ENCODE peak calls at places on chromosomes 7 and 10, in four cellular contexts. One of them, this sample, is unnamed.

GRCh38 chr7:155466142-155466813 is 8.3 kb downstream of the EN2 start:
- DNase-seq in GM10248: no peak
- DNase-seq in heart left ventricle: no peak
- DNase-seq in astrocyte of the spinal cord: no peak
- DNase-seq in this sample: no peak

GRCh38 chr7:63117-63480 is 129.3 kb upstream of the FAM20C start:
- DNase-seq in GM10248: no peak
- DNase-seq in heart left ventricle: no peak
- DNase-seq in astrocyte of the spinal cord: no peak
- DNase-seq in this sample: no peak

GRCh38 chr10:32328499-32328898 is 18.5 kb downstream of the EPC1 start:
- DNase-seq in GM10248: no peak
- DNase-seq in heart left ventricle: no peak
- DNase-seq in astrocyte of the spinal cord: no peak
- DNase-seq in this sample: no peak

GRCh38 chr7:133783276-133783675 is 343.9 kb upstream of the LRGUK start:
- DNase-seq in GM10248: no peak
- DNase-seq in heart left ventricle: no peak
- DNase-seq in astrocyte of the spinal cord: no peak
- DNase-seq in this sample: no peak

GRCh38 chr10:48518412-48518811 is 86.5 kb downstream of the ARHGAP22 start:
- DNase-seq in GM10248: no peak
- DNase-seq in heart left ventricle: no peak
- DNase-seq in astrocyte of the spinal cord: no peak
- DNase-seq in this sample: no peak

GRCh38 chr7:155463114-155463811 is 5.3 kb downstream of the EN2 start:
- DNase-seq in GM10248: no peak
- DNase-seq in heart left ventricle: no peak
- DNase-seq in astrocyte of the spinal cord: no peak
- DNase-seq in this sample: no peak

GRCh38 chr7:66859794-66860645 is 61.0 kb upstream of the TMEM248 start:
- DNase-seq in GM10248: no peak
- DNase-seq in heart left ventricle: no peak
- DNase-seq in astrocyte of the spinal cord: no peak
- DNase-seq in this sample: no peak

GRCh38 chr7:142583424-142583823 is 165.8 kb upstream of the PRSS1 start:
- DNase-seq in GM10248: peak
- DNase-seq in heart left ventricle: no peak
- DNase-seq in astrocyte of the spinal cord: peak
- DNase-seq in this sample: peak

GRCh38 chr7:16697507-16698199 is 51.7 kb downstream of the BZW2 start:
- DNase-seq in GM10248: no peak
- DNase-seq in heart left ventricle: no peak
- DNase-seq in astrocyte of the spinal cord: no peak
- DNase-seq in this sample: no peak

GRCh38 chr7:158946329-158946728 is 90.0 kb downstream of the DYNC2I1 start:
- DNase-seq in GM10248: no peak
- DNase-seq in heart left ventricle: no peak
- DNase-seq in astrocyte of the spinal cord: no peak
- DNase-seq in this sample: no peak

GRCh38 chr10:117503170-117503885 is 39.2 kb upstream of the EMX2 start:
- DNase-seq in GM10248: no peak
- DNase-seq in heart left ventricle: no peak
- DNase-seq in astrocyte of the spinal cord: no peak
- DNase-seq in this sample: no peak

GRCh38 chr10:131789516-131789915 is 111.3 kb upstream of the PPP2R2D start:
- DNase-seq in GM10248: no peak
- DNase-seq in heart left ventricle: no peak
- DNase-seq in astrocyte of the spinal cord: no peak
- DNase-seq in this sample: no peak

GRCh38 chr10:31754803-31755624 is 173.6 kb downstream of the ARHGAP12 start:
- DNase-seq in GM10248: no peak
- DNase-seq in heart left ventricle: no peak
- DNase-seq in astrocyte of the spinal cord: peak
- DNase-seq in this sample: no peak

GRCh38 chr10:63901228-63901627 is 380.0 kb downstream of the REEP3 start:
- DNase-seq in GM10248: no peak
- DNase-seq in heart left ventricle: no peak
- DNase-seq in astrocyte of the spinal cord: no peak
- DNase-seq in this sample: no peak

GRCh38 chr10:92419740-92420553 is 129.0 kb downstream of the MARCHF5 start:
- DNase-seq in GM10248: no peak
- DNase-seq in heart left ventricle: peak
- DNase-seq in astrocyte of the spinal cord: peak
- DNase-seq in this sample: no peak

GRCh38 chr10:97542169-97543024 is 30.2 kb upstream of the ANKRD2 start:
- DNase-seq in GM10248: no peak
- DNase-seq in heart left ventricle: peak
- DNase-seq in astrocyte of the spinal cord: peak
- DNase-seq in this sample: peak

GRCh38 chr7:45682358-45682735 is 108.2 kb downstream of the ADCY1 start:
- DNase-seq in GM10248: no peak
- DNase-seq in heart left ventricle: no peak
- DNase-seq in astrocyte of the spinal cord: no peak
- DNase-seq in this sample: no peak

GRCh38 chr10:132972986-132973902 is 30.9 kb upstream of the CFAP46 start:
- DNase-seq in GM10248: no peak
- DNase-seq in heart left ventricle: peak
- DNase-seq in astrocyte of the spinal cord: no peak
- DNase-seq in this sample: no peak

GRCh38 chr7:16447867-16448266 is 17.7 kb downstream of the SOSTDC1 start:
- DNase-seq in GM10248: no peak
- DNase-seq in heart left ventricle: no peak
- DNase-seq in astrocyte of the spinal cord: no peak
- DNase-seq in this sample: no peak

GRCh38 chr10:86348321-86349210 is 18.0 kb downstream of the GRID1 start:
- DNase-seq in GM10248: no peak
- DNase-seq in heart left ventricle: peak
- DNase-seq in astrocyte of the spinal cord: no peak
- DNase-seq in this sample: no peak

GRCh38 chr10:109979215-109979614 is 28.6 kb upstream of the ADD3 start:
- DNase-seq in GM10248: no peak
- DNase-seq in heart left ventricle: no peak
- DNase-seq in astrocyte of the spinal cord: no peak
- DNase-seq in this sample: no peak

GRCh38 chr10:65040796-65041195 is 1519.6 kb downstream of the REEP3 start:
- DNase-seq in GM10248: no peak
- DNase-seq in heart left ventricle: no peak
- DNase-seq in astrocyte of the spinal cord: no peak
- DNase-seq in this sample: no peak

GRCh38 chr10:3468919-3469638 is 296.5 kb upstream of the PITRM1 start:
- DNase-seq in GM10248: no peak
- DNase-seq in heart left ventricle: peak
- DNase-seq in astrocyte of the spinal cord: peak
- DNase-seq in this sample: peak

GRCh38 chr7:35454575-35455385 is 200.9 kb upstream of the TBX20 start:
- DNase-seq in GM10248: no peak
- DNase-seq in heart left ventricle: no peak
- DNase-seq in astrocyte of the spinal cord: no peak
- DNase-seq in this sample: no peak

GRCh38 chr10:48215148-48215982 is 59.1 kb downstream of the FRMPD2 start:
- DNase-seq in GM10248: peak
- DNase-seq in heart left ventricle: no peak
- DNase-seq in astrocyte of the spinal cord: peak
- DNase-seq in this sample: no peak

GRCh38 chr7:139995034-139995915 is 67.5 kb downstream of the PARP12 start:
- DNase-seq in GM10248: no peak
- DNase-seq in heart left ventricle: no peak
- DNase-seq in astrocyte of the spinal cord: peak
- DNase-seq in this sample: peak

GRCh38 chr7:155803418-155804376 is 8.6 kb downstream of the SHH start:
- DNase-seq in GM10248: no peak
- DNase-seq in heart left ventricle: peak
- DNase-seq in astrocyte of the spinal cord: no peak
- DNase-seq in this sample: no peak

GRCh38 chr7:157702311-157703023 is 365.7 kb downstream of the DNAJB6 start:
- DNase-seq in GM10248: no peak
- DNase-seq in heart left ventricle: no peak
- DNase-seq in astrocyte of the spinal cord: no peak
- DNase-seq in this sample: no peak

GRCh38 chr10:29244978-29245377 is 43.9 kb upstream of the LYZL1 start:
- DNase-seq in GM10248: no peak
- DNase-seq in heart left ventricle: no peak
- DNase-seq in astrocyte of the spinal cord: no peak
- DNase-seq in this sample: no peak

GRCh38 chr10:29243061-29243460 is 45.8 kb upstream of the LYZL1 start:
- DNase-seq in GM10248: no peak
- DNase-seq in heart left ventricle: no peak
- DNase-seq in astrocyte of the spinal cord: no peak
- DNase-seq in this sample: no peak

GRCh38 chr10:29245476-29245875 is 43.4 kb upstream of the LYZL1 start:
- DNase-seq in GM10248: no peak
- DNase-seq in heart left ventricle: no peak
- DNase-seq in astrocyte of the spinal cord: no peak
- DNase-seq in this sample: no peak

GRCh38 chr10:29241925-29242324 is 46.9 kb upstream of the LYZL1 start:
- DNase-seq in GM10248: no peak
- DNase-seq in heart left ventricle: no peak
- DNase-seq in astrocyte of the spinal cord: no peak
- DNase-seq in this sample: no peak

DNA sequence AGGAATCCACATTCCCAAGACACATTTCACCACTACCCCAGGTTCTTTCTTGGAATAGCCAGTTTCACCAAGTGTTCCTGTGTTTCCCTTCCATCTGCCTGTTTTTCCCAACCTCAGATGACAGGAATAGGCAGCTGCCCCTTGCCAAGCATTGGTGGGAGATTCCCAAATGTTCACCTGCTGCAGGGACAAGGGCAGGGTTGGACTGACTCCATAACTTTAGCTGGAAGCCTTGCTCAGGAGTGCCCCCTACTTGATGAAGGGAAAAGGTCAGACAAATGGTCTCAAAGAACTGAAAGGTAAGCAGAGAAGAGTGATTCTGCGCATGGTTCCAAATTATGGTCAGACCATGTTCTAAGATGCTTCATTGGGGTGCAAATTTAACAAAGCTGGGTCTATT is 45.1 kb upstream of the LYZL1 start:
- DNase-seq in GM10248: no peak
- DNase-seq in heart left ventricle: no peak
- DNase-seq in astrocyte of the spinal cord: no peak
- DNase-seq in this sample: no peak
- TF ChIP-seq CTCF in GM10248: no peak
- TF ChIP-seq CTCF in heart left ventricle: no peak
- TF ChIP-seq CTCF in astrocyte of the spinal cord: peak
- TF ChIP-seq CTCF in this sample: peak

GRCh38 chr10:59672150-59672875 is 37.3 kb downstream of the SLC16A9 start:
- DNase-seq in GM10248: no peak
- DNase-seq in heart left ventricle: no peak
- DNase-seq in astrocyte of the spinal cord: no peak
- DNase-seq in this sample: no peak

GRCh38 chr10:59674211-59674836 is 35.3 kb downstream of the SLC16A9 start:
- DNase-seq in GM10248: no peak
- DNase-seq in heart left ventricle: no peak
- DNase-seq in astrocyte of the spinal cord: peak
- DNase-seq in this sample: peak

GRCh38 chr10:59677253-59677831 is 32.3 kb downstream of the SLC16A9 start:
- DNase-seq in GM10248: no peak
- DNase-seq in heart left ventricle: no peak
- DNase-seq in astrocyte of the spinal cord: no peak
- DNase-seq in this sample: no peak

GRCh38 chr10:59678884-59679301 is 30.8 kb downstream of the SLC16A9 start:
- DNase-seq in GM10248: peak
- DNase-seq in heart left ventricle: no peak
- DNase-seq in astrocyte of the spinal cord: no peak
- DNase-seq in this sample: no peak

DNA sequence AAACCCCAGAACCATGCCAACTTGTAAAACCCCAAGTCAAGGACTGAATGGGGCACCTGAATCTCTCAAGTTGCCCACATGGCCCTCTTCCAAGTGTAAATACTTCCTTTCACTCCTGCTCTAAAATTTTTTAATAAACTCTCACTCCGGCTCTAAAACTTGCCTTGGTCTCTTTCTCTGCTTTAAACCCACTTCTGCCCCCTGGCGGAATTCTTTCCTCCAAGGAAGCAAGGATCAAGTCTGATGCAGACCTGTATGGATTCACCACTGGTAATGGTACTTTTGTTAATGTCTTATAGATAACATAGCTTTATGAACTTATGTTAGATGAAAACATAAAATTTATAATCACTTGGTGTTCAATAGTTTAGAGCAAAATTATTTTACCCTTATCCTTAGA is 33.8 kb downstream of the SLC16A9 start:
- DNase-seq in GM10248: no peak
- DNase-seq in heart left ventricle: no peak
- DNase-seq in astrocyte of the spinal cord: no peak
- DNase-seq in this sample: no peak
- TF ChIP-seq CTCF in GM10248: no peak
- TF ChIP-seq CTCF in heart left ventricle: no peak
- TF ChIP-seq CTCF in astrocyte of the spinal cord: no peak
- TF ChIP-seq CTCF in this sample: no peak

GRCh38 chr7:30652132-30652531 is 30.1 kb downstream of the CRHR2 start:
- DNase-seq in GM10248: no peak
- DNase-seq in heart left ventricle: no peak
- DNase-seq in astrocyte of the spinal cord: no peak
- DNase-seq in this sample: no peak
- TF ChIP-seq CTCF in GM10248: no peak
- TF ChIP-seq CTCF in heart left ventricle: no peak
- TF ChIP-seq CTCF in astrocyte of the spinal cord: no peak
- TF ChIP-seq CTCF in this sample: no peak

DNA sequence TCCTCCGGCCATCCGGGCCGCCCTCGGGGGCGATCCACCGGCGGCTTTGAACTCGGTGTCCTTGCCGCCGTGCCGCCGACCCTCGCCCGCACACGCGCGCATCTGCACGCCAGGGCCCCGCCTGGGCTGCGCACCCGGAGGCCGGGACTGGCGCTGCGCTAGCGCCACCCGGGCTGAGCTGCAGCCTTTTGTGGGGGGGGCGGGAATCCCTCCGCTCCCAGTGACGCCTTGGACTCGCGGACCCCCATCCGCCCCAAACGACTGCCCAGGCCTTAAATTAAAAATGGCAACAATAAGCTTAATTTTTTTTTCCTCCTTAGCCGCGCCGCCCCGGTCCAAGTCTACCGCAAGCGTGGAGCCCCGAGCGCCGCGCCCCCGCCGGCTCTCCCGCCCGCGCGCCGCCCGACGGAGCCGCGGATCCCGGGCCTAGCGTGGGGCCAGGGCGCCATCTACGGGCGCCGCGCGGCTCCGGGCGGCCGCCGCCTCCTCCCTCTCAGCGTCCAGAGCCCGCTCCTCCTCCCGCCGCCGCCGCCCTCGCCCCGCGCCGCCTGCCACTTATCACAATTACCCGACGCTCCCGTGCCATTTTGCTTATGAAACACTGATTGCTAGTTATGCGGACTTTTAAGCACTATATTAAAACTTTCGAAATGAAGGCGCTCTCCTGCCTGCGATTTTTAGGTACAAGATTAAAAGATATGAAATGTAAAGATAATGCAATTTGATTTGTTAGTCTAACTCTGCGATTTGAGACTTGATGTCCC is 7.5 kb upstream of the EBF3 start:
- DNase-seq in GM10248: peak
- DNase-seq in heart left ventricle: peak
- DNase-seq in astrocyte of the spinal cord: no peak
- DNase-seq in this sample: no peak
- TF ChIP-seq CTCF in GM10248: peak
- TF ChIP-seq CTCF in heart left ventricle: peak
- TF ChIP-seq CTCF in astrocyte of the spinal cord: peak
- TF ChIP-seq CTCF in this sample: peak

GRCh38 chr7:43363429-43363894 is 219.4 kb upstream of the STK17A start:
- DNase-seq in GM10248: no peak
- DNase-seq in heart left ventricle: no peak
- DNase-seq in astrocyte of the spinal cord: no peak
- DNase-seq in this sample: no peak
- TF ChIP-seq CTCF in GM10248: no peak
- TF ChIP-seq CTCF in heart left ventricle: no peak
- TF ChIP-seq CTCF in astrocyte of the spinal cord: no peak
- TF ChIP-seq CTCF in this sample: no peak

This sample was measured in retinal pigment epithelial cell.